ENCODE peak calls at places on chromosomes 11 and 22, in nine cellular contexts. Q is MM.1S, G is A549, N is OCI-LY7, F is lower leg skin, V is lower lobe of right lung, W is testis, Y is adipocyte, I is GM06990. P is an unnamed sample.

GRCh38 chr22:49367016-49367697 is 460.5 kb downstream of the BRD1 start:
- DNase-seq in Q (no peak), N (no peak), W (no peak), F (peak; percentile 52), G (no peak), Y (no peak), I (no peak), V (no peak), P (no peak)

GRCh38 chr11:77259681-77260080 is 41.8 kb downstream of the GDPD4 start:
- DNase-seq in Q (no peak), W (no peak), Y (peak; percentile 74), F (no peak), V (no peak), I (no peak), G (no peak), N (no peak), P (no peak)

GRCh38 chr11:117668291-117668690 is 128.7 kb downstream of the DSCAML1 start:
- DNase-seq in I (no peak), V (no peak), G (no peak), N (no peak), Q (no peak), F (no peak), Y (no peak), W (no peak), P (no peak)

GRCh38 chr11:69040581-69041260 is 8.0 kb upstream of the TPCN2 start:
- DNase-seq in I (no peak), G (no peak), V (no peak), Q (no peak), W (no peak), Y (peak; percentile 60), F (no peak), N (no peak), P (no peak)

GRCh38 chr11:126344291-126344970 is 11.1 kb upstream of the ST3GAL4 start:
- DNase-seq in V (no peak), Q (no peak), W (no peak), N (no peak), G (no peak), I (no peak), F (no peak), Y (no peak), P (no peak)

GRCh38 chr22:46450931-46451660 is 86.3 kb downstream of the CELSR1 start:
- DNase-seq in F (no peak), I (no peak), V (no peak), W (no peak), G (no peak), N (no peak), Y (no peak), Q (no peak), P (no peak)

GRCh38 chr22:20315337-20316216 is 4.3 kb downstream of the DGCR6L start:
- DNase-seq in F (peak; percentile 80), I (no peak), Q (no peak), W (peak; percentile 12), G (no peak), Y (no peak), N (no peak), V (no peak), P (no peak)

GRCh38 chr11:74253361-74253760 is 58.1 kb downstream of the P4HA3 start:
- DNase-seq in V (no peak), F (no peak), Y (no peak), W (no peak), G (no peak), N (no peak), Q (no peak), I (no peak), P (no peak)

GRCh38 chr11:74321487-74322188 is 10.2 kb upstream of the P4HA3 start:
- DNase-seq in F (no peak), W (peak; percentile 37), V (no peak), Q (peak; percentile 15), Y (peak; percentile 62), N (peak; percentile 31), I (no peak), G (no peak), P (peak; percentile 39)

GRCh38 chr11:60485987-60486386 is 6.6 kb upstream of the MS4A12 start:
- DNase-seq in W (no peak), Q (peak; percentile 90), I (peak; percentile 56), N (peak; percentile 95), G (peak; percentile 21), V (no peak), F (no peak), Y (no peak), P (peak; percentile 81)

GRCh38 chr11:78197816-78198215 is 9.1 kb downstream of the USP35 start:
- DNase-seq in I (no peak), N (no peak), F (no peak), V (peak; percentile 30), Y (no peak), G (no peak), W (no peak), Q (no peak), P (no peak)

GRCh38 chr22:36977947-36978660 is 41.1 kb downstream of the TST start:
- DNase-seq in Q (peak; percentile 88), W (peak; percentile 95), V (peak; percentile 94), Y (peak; percentile 96), I (peak; percentile 76), N (peak; percentile 93), G (peak; percentile 82), F (peak; percentile 98), P (peak; percentile 81)

GRCh38 chr11:121112498-121113455 is 11.7 kb downstream of the TECTA start:
- DNase-seq in Q (peak; percentile 68), G (peak; percentile 51), F (no peak), V (peak; percentile 69), W (peak; percentile 78), N (peak; percentile 41), Y (peak; percentile 91), I (peak; percentile 9), P (peak; percentile 30)

GRCh38 chr22:50178471-50178864 is 7.2 kb upstream of the TRABD start:
- DNase-seq in V (peak; percentile 30), W (no peak), F (no peak), G (no peak), Y (no peak), Q (no peak), I (no peak), N (no peak), P (no peak)

GRCh38 chr11:59756845-59757244 is 1.7 kb downstream of the STX3 start:
- DNase-seq in N (no peak), W (peak; percentile 54), G (peak; percentile 36), Y (peak; percentile 11), V (peak; percentile 53), I (no peak), Q (peak; percentile 53), F (no peak), P (no peak)

GRCh38 chr22:47135338-47135737 is 372.9 kb downstream of the TBC1D22A start:
- DNase-seq in W (no peak), F (no peak), Q (no peak), Y (no peak), N (no peak), G (no peak), I (no peak), V (no peak), P (no peak)

GRCh38 chr11:122709042-122709760 is 53.7 kb downstream of the UBASH3B start:
- DNase-seq in G (no peak), N (no peak), Y (peak; percentile 80), Q (no peak), V (no peak), W (no peak), F (no peak), I (no peak), P (no peak)

DNA sequence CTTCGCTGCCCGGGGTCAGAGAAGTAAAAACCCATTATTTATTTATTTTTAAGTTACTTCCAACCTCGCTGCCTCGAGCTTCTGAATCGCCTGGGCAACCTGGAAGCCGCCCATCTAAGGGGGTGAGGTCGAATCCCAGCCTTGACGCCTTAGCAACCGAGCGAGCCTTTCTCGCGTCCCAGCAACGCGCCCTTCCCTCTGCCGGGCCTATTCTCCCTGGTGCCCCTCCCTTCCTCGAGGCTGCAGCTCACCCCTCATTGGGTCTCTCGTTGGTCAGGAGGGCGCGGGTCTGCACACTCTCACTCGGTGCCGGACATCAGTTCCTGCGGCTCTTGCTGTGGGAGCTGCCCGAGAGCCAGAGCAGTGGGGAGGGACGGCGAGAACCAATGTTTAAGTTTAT is at the start of gene CCDC81:
- DNase-seq in V (peak; percentile 46), F (no peak), N (no peak), Q (no peak), W (peak; percentile 43), G (no peak), Y (no peak), I (no peak), P (no peak)
- H3K4me3 ChIP-seq in V (no peak within 1 kb of the TSS), F (no peak within 1 kb of the TSS), N (no peak within 1 kb of the TSS), Q (no peak within 1 kb of the TSS), W (peak within 1 kb of the TSS; percentile 16), G (no peak within 1 kb of the TSS), Y (peak within 1 kb of the TSS; percentile 76), I (no peak within 1 kb of the TSS), P (no peak within 1 kb of the TSS)

GRCh38 chr11:66150140-66150539 is 80.1 kb downstream of the PACS1 start:
- DNase-seq in Y (peak; percentile 20), Q (peak; percentile 37), N (no peak), G (no peak), V (no peak), F (no peak), I (no peak), W (no peak), P (no peak)
- H3K4me3 ChIP-seq in Y (peak overlapping the region; percentile 59), Q (no peak overlapping the region), N (no peak overlapping the region), G (no peak overlapping the region), V (no peak overlapping the region), F (no peak overlapping the region), I (no peak overlapping the region), W (no peak overlapping the region), P (no peak overlapping the region)

DNA sequence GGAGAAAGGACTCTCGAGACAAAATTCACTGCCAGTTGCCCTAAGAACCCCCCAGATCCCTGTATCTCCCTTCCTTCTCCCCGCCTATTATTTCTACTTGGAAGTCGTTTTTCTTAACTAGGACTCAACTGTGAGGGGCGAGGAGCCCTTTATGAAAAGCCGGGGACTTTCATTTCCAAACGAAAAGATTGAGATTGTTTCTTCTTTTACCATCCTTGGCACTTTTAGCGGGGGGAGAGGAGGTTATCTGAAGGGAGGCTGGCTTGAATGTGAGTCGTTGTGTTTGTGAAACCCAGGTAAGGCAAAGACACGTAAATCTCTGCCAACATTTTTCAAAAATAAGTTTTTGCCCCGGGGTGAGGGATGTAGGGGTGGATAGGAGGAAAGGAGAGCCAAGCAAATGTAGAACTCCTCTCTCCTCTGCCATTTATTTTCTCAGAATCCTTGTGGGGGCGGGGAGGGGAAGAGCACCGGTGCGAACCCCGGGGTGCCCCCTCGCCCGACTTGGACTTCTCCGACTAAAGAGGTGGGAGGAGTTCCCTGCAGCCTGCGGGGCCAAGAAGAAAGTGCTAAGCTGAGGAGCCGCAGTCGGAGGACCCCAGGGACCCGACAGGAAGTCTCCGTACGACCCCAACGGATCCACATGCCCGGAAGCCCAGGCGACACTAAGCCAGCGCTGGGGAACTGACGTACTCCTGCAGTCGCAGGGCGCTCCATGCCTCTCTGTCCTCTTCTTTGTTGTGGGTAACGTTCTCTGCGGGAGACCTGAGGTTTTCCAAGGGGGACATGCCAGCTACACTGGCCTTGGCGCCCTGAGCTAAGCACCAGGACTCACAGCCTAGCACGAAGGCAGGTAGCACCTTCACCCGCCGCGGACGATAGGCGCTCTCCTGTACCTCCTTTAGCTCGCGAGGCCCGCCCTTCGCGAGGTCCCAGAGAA is 2.3 kb upstream of the WT1 start:
- DNase-seq in Q (no peak), Y (no peak), I (no peak), N (no peak), F (no peak), G (no peak), W (no peak), V (no peak), P (no peak)
- H3K4me3 ChIP-seq in Q (no peak overlapping the region), Y (no peak overlapping the region), I (no peak overlapping the region), N (no peak overlapping the region), F (no peak overlapping the region), G (no peak overlapping the region), W (peak overlapping the region; percentile 63), V (no peak overlapping the region), P (no peak overlapping the region)

DNA sequence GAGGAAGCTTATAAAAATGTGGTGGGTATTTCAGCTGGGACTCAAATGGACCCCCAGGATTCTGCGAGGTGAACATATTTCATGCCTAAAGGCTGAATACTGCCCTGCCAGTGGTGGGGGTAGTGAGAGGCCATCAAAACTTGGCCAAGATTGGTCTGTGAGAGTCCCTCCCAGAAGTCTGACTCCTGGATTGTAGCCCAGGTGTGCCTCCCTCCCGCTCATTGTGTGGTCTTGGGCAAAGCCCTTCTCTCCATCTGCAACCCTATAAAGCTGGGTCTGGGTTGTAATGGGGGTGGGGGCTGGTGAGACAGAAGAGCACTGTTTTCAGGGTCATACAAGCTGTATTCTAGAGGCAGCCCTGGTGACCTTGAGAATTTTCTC is 888 bp downstream of the HTATIP2 start:
- DNase-seq in Y (no peak), Q (no peak), G (peak; percentile 41), N (no peak), I (no peak), F (no peak), V (no peak), W (no peak), P (no peak)
- H3K4me3 ChIP-seq in Y (peak overlapping the region; percentile 91), Q (peak overlapping the region; percentile 74), G (peak overlapping the region; percentile 63), N (no peak overlapping the region), I (peak overlapping the region; percentile 76), F (peak overlapping the region; percentile 74), V (peak overlapping the region; percentile 75), W (peak overlapping the region; percentile 73), P (no peak overlapping the region)

P was measured in Jurkat, Clone E6-1.